ENCODE peak calls at places on chromosomes 12 and 14, in nine cellular contexts. W is neural progenitor cell, U is cardiac muscle cell, Y is aorta, N is stomach, F is A549, K is esophagus squamous epithelium, H is iPS DF 6.9, P is tibial nerve. G is an unnamed sample. For H3K4me1, the result is how much of the 10 kb centered on the place peaks cover.

GRCh38 chr14:69794791-69795190 is 2.2 kb downstream of the SLC10A1 start:
- DNase-seq in W (no peak), U (no peak), Y (no peak), N (no peak), F (no peak), K (no peak), H (no peak), P (no peak), G (no peak)

GRCh38 chr14:37864861-37865718 is 269.7 kb downstream of the TTC6 start:
- DNase-seq in W (no peak), U (no peak), Y (no peak), N (peak), F (no peak), K (no peak), H (no peak), P (no peak), G (no peak)

GRCh38 chr14:91980157-91980556 is 32.7 kb upstream of the FBLN5 start:
- DNase-seq in W (no peak), U (no peak), Y (no peak), N (no peak), F (peak), K (no peak), H (no peak), P (no peak), G (no peak)

GRCh38 chr12:45938566-45938965 is 51.8 kb downstream of the SCAF11 start:
- DNase-seq in W (no peak), U (no peak), Y (no peak), N (no peak), F (no peak), K (no peak), H (no peak), P (no peak), G (no peak)

GRCh38 chr14:72621387-72622065 is 272.4 kb downstream of the DPF3 start:
- DNase-seq in W (no peak), U (no peak), Y (no peak), N (no peak), F (no peak), K (no peak), H (no peak), P (no peak), G (no peak)

GRCh38 chr14:98177551-98177950 is 1094.4 kb downstream of the BCL11B start:
- DNase-seq in W (no peak), U (no peak), Y (no peak), N (no peak), F (no peak), K (no peak), H (no peak), P (no peak), G (no peak)

GRCh38 chr12:116784238-116784612 is 46.1 kb downstream of the RNFT2 start:
- DNase-seq in W (no peak), U (no peak), Y (no peak), N (no peak), F (peak), K (no peak), H (no peak), P (no peak), G (no peak)

GRCh38 chr12:131860472-131861260 is 32.5 kb downstream of the MMP17 start:
- DNase-seq in W (peak), U (no peak), Y (no peak), N (peak), F (peak), K (no peak), H (peak), P (peak), G (peak)

GRCh38 chr12:112973712-112974305 is 4.5 kb upstream of the OAS2 start:
- DNase-seq in W (no peak), U (no peak), Y (no peak), N (no peak), F (no peak), K (no peak), H (no peak), P (no peak), G (no peak)

GRCh38 chr12:25135531-25136154 is 59.3 kb downstream of the DNAI7 start:
- DNase-seq in W (peak), U (no peak), Y (no peak), N (no peak), F (no peak), K (no peak), H (no peak), P (no peak), G (no peak)

GRCh38 chr14:72665259-72665658 is 228.6 kb downstream of the DPF3 start:
- DNase-seq in W (no peak), U (no peak), Y (no peak), N (no peak), F (peak), K (no peak), H (no peak), P (no peak), G (no peak)

GRCh38 chr12:66823857-66824570 is 145.1 kb upstream of the GRIP1 start:
- DNase-seq in W (no peak), U (peak), Y (no peak), N (no peak), F (peak), K (no peak), H (no peak), P (no peak), G (no peak)

GRCh38 chr14:96168581-96168980 is 36.1 kb upstream of the BDKRB2 start:
- DNase-seq in W (no peak), U (no peak), Y (no peak), N (no peak), F (no peak), K (no peak), H (no peak), P (no peak), G (no peak)

GRCh38 chr12:22282283-22282682 is 52.2 kb downstream of the ST8SIA1 start:
- DNase-seq in W (no peak), U (no peak), Y (no peak), N (no peak), F (peak), K (no peak), H (no peak), P (no peak), G (no peak)

GRCh38 chr14:75191100-75191499 is 14.7 kb upstream of the TMED10 start:
- DNase-seq in W (no peak), U (no peak), Y (no peak), N (peak), F (no peak), K (no peak), H (no peak), P (no peak), G (no peak)

GRCh38 chr14:68165274-68165843 is 345.8 kb downstream of the RAD51B start:
- DNase-seq in W (no peak), U (no peak), Y (no peak), N (no peak), F (no peak), K (no peak), H (no peak), P (no peak), G (no peak)

GRCh38 chr14:21350539-21350938 is 33.3 kb downstream of the SUPT16H start:
- DNase-seq in W (no peak), U (no peak), Y (no peak), N (no peak), F (no peak), K (no peak), H (no peak), P (no peak), G (no peak)

GRCh38 chr12:29562167-29562776 is 64.8 kb upstream of the OVCH1 start:
- DNase-seq in W (no peak), U (peak), Y (no peak), N (no peak), F (no peak), K (no peak), H (no peak), P (peak), G (no peak)

GRCh38 chr14:96162741-96163140 is 41.9 kb upstream of the BDKRB2 start:
- DNase-seq in W (no peak), U (no peak), Y (no peak), N (peak), F (no peak), K (no peak), H (no peak), P (no peak), G (no peak)

DNA sequence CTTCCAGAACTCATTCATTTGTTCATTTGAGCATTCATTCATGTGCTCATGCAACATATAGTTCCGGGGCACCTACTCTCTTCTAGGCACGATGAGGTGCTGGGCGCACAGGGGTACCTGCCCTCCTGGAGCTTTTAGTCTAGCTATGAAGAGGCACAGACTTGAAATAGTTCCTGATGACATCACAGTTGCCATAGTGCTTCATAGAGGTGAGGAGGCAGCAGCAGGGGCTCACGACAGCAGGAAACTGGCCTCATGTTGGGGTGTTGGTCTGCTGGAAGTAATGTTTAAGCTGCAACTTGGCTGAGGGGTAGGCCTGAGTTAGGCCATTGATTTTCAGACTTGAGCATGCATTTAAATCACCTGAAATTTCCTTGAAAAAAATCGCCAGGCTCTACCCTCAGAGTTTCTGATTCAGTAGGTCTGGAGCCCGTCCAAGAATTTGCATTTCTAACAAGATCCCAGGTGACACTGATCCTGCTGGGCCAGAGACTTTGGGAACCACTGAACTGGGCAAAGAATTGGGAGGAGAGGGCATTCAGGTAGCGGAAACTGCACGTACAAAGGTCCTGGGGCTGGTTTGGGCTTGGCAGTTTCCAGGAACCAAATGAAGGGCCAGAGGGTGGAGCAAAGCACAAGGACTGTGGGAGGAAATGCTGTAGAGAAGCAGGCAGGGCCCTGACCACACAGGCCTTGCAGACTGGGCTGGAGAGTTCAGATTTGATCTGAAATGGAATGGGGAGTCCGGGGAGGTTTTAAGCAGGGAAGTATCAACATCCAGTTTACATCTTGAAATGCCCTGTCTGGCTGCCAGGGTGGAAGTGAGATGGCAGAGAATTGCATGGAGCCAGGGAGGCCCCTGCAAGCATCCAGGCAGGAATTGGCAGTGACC is 195.3 kb downstream of the PHETA1 start:
- DNase-seq in W (no peak), U (no peak), Y (no peak), N (no peak), F (no peak), K (no peak), H (no peak), P (no peak), G (no peak)
- H3K4me1 ChIP-seq in W (under half), U (under half), Y (under half), N (under half), F (under half), K (under half), H (under half), P (under half), G (under half)

GRCh38 chr12:2488596-2488995 is 306.2 kb upstream of the FKBP4 start:
- DNase-seq in W (no peak), U (no peak), Y (no peak), N (no peak), F (no peak), K (no peak), H (no peak), P (no peak), G (no peak)

GRCh38 chr12:2488131-2488530 is 306.6 kb upstream of the FKBP4 start:
- DNase-seq in W (no peak), U (no peak), Y (no peak), N (no peak), F (no peak), K (no peak), H (no peak), P (no peak), G (no peak)

GRCh38 chr12:2487278-2487677 is 307.5 kb upstream of the FKBP4 start:
- DNase-seq in W (no peak), U (no peak), Y (no peak), N (no peak), F (no peak), K (no peak), H (no peak), P (no peak), G (no peak)

GRCh38 chr12:2490746-2491145 is 304.0 kb upstream of the FKBP4 start:
- DNase-seq in W (no peak), U (no peak), Y (no peak), N (no peak), F (no peak), K (no peak), H (no peak), P (no peak), G (no peak)

GRCh38 chr12:2489266-2489665 is 305.5 kb upstream of the FKBP4 start:
- DNase-seq in W (peak), U (no peak), Y (no peak), N (no peak), F (no peak), K (no peak), H (no peak), P (no peak), G (no peak)
- H3K4me1 ChIP-seq in W (under half), U (under half), Y (under half), N (under half), F (under half), K (half or more), H (under half), P (under half), G (under half)

GRCh38 chr12:6213969-6214368 is 13.8 kb downstream of the CD9 start:
- DNase-seq in W (no peak), U (no peak), Y (no peak), N (no peak), F (no peak), K (no peak), H (no peak), P (no peak), G (no peak)
- H3K4me1 ChIP-seq in W (under half), U (under half), Y (under half), N (half or more), F (half or more), K (half or more), H (under half), P (half or more), G (half or more)

GRCh38 chr12:4279120-4279690 is 5.6 kb downstream of the CCND2 start:
- DNase-seq in W (no peak), U (no peak), Y (no peak), N (no peak), F (no peak), K (no peak), H (no peak), P (no peak), G (no peak)
- H3K4me1 ChIP-seq in W (under half), U (under half), Y (under half), N (under half), F (under half), K (half or more), H (under half), P (half or more), G (half or more)